ENCODE peak calls at places on chromosomes 3 and 15, in four cellular contexts. W is Peyer's patch, B is vagina, P is heart right ventricle. F is an unnamed sample.

GRCh38 chr3:159886050-159886449 is 102.6 kb upstream of the IL12A start:
- DNase-seq in W (no peak), B (no peak), P (no peak), F (no peak)

GRCh38 chr3:47961815-47962606 is 54.2 kb downstream of the MAP4 start:
- DNase-seq in W (peak; percentile 24), B (no peak), P (no peak), F (no peak)

GRCh38 chr15:77988386-77989301 is 88.9 kb downstream of the TBC1D2B start:
- DNase-seq in W (no peak), B (no peak), P (no peak), F (no peak)

GRCh38 chr3:11238057-11238456 is 34.1 kb upstream of the ATG7 start:
- DNase-seq in W (no peak), B (no peak), P (no peak), F (no peak)

GRCh38 chr3:65669163-65669875 is 369.4 kb downstream of the MAGI1 start:
- DNase-seq in W (no peak), B (no peak), P (no peak), F (no peak)

GRCh38 chr3:101588626-101589025 is 14.6 kb downstream of the PCNP start:
- DNase-seq in W (no peak), B (no peak), P (no peak), F (no peak)

GRCh38 chr15:69997701-69998273 is 99.9 kb downstream of the TLE3 start:
- DNase-seq in W (peak; percentile 45), B (no peak), P (peak; percentile 51), F (peak; percentile 62)

GRCh38 chr3:41986566-41986965 is 24.7 kb upstream of the ULK4 start:
- DNase-seq in W (no peak), B (no peak), P (no peak), F (no peak)

GRCh38 chr3:136952292-136952691 is 5.5 kb upstream of the IL20RB start:
- DNase-seq in W (no peak), B (no peak), P (no peak), F (no peak)

GRCh38 chr3:9715764-9716437 is 12.3 kb downstream of the CPNE9 start:
- DNase-seq in W (peak; percentile 28), B (peak; percentile 95), P (peak; percentile 46), F (peak; percentile 89)

GRCh38 chr3:123331651-123332050 is 117.2 kb downstream of the ADCY5 start:
- DNase-seq in W (no peak), B (no peak), P (no peak), F (no peak)

GRCh38 chr3:30680789-30681188 is 74.4 kb downstream of the TGFBR2 start:
- DNase-seq in W (no peak), B (no peak), P (peak; percentile 21), F (no peak)

GRCh38 chr3:44284949-44285348 is 43.3 kb downstream of the TOPAZ1 start:
- DNase-seq in W (no peak), B (no peak), P (no peak), F (no peak)

GRCh38 chr3:48899298-48899697 is 616 bp upstream of the SLC25A20 start:
- DNase-seq in W (no peak), B (no peak), P (no peak), F (no peak)

GRCh38 chr3:229262-229661 is 32.7 kb downstream of the CHL1 start:
- DNase-seq in W (no peak), B (no peak), P (no peak), F (no peak)

GRCh38 chr3:113948015-113948917 is 453 bp downstream of the ZDHHC23 start:
- DNase-seq in W (peak; percentile 48), B (no peak), P (peak; percentile 27), F (no peak)

GRCh38 chr3:190718691-190719090 is 143.8 kb downstream of the GMNC start:
- DNase-seq in W (no peak), B (no peak), P (no peak), F (no peak)

GRCh38 chr15:37995461-37996347 is 61.3 kb downstream of the TMCO5A start:
- DNase-seq in W (no peak), B (no peak), P (no peak), F (no peak)

DNA sequence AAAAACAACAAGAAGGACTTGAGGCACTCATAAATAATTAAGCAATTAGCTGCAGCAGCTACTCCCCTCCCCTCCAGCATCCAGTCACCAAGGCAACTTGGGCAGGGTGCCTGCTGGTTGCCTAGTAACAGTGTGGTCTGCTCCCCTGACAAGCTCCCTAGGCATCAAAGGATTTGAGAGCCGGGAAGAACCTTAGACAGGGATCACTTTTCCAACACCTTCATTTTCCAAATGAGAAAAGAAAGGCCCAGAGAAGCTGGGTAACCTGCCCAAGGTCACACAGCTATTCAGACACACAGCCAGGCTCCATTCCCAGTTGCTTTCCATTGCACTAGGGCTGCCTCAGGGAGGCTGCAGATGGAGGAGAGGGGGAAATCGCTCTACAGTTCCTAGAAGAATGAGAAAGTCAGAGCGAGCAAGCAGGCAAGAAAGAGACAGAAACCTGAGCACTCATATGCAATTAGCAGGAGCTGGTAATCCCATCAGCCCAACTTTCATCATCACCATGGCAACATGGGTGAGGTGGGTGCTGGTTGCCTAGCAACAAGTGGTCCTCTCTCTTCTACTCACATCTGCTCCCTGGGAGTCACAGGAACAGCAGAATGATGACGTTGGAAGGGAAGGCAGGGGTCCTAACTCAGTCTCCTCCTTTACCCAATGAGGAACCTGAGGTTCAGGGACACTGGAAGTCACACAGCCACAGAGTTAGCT is 3.6 kb upstream of the EIF4E3 start:
- DNase-seq in W (no peak), B (no peak), P (peak; percentile 11), F (no peak)
- H3K27ac ChIP-seq in W (peak overlapping the region; percentile 21), B (no peak overlapping the region), P (no peak overlapping the region), F (no peak overlapping the region)

GRCh38 chr3:183210341-183210740 is 42.7 kb upstream of the B3GNT5 start:
- DNase-seq in W (no peak), B (no peak), P (no peak), F (no peak)

GRCh38 chr3:183212565-183212964 is 40.5 kb upstream of the B3GNT5 start:
- DNase-seq in W (no peak), B (no peak), P (no peak), F (no peak)

GRCh38 chr3:183212096-183212495 is 41.0 kb upstream of the B3GNT5 start:
- DNase-seq in W (no peak), B (no peak), P (no peak), F (no peak)

GRCh38 chr3:183211390-183211789 is 41.7 kb upstream of the B3GNT5 start:
- DNase-seq in W (no peak), B (no peak), P (peak; percentile 19), F (no peak)

GRCh38 chr3:183210862-183211341 is 42.2 kb upstream of the B3GNT5 start:
- DNase-seq in W (no peak), B (no peak), P (no peak), F (no peak)
- TF ChIP-seq CTCF in W (no peak), B (no peak), P (no peak), F (no peak)

GRCh38 chr3:172146349-172146748 is 107.0 kb downstream of the FNDC3B start:
- DNase-seq in W (no peak), B (no peak), P (no peak), F (no peak)

GRCh38 chr3:172147113-172147818 is 107.9 kb downstream of the FNDC3B start:
- DNase-seq in W (no peak), B (no peak), P (no peak), F (no peak)

GRCh38 chr3:172150268-172150667 is 110.9 kb downstream of the FNDC3B start:
- DNase-seq in W (no peak), B (no peak), P (no peak), F (no peak)

GRCh38 chr3:172148702-172149565 is 109.6 kb downstream of the FNDC3B start:
- DNase-seq in W (no peak), B (no peak), P (no peak), F (no peak)

DNA sequence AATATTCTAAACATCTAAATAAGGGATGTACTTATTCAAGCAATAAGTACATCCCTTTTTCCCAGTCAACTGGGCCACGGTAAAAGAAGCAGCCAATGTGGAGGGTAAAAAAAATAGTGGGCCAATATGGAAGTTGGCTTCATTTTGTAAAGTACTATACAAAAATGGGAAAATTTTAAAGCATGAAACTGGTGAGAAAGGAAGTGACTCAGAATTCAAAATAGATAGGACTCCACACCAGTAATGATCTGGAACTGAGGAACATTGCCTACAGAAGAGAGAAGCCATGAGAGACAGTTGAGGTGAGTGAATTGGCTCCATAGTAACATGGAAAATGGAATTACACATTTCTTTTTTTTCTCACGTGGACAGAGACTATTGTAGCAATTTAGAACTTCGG is 108.9 kb downstream of the FNDC3B start:
- DNase-seq in W (no peak), B (no peak), P (no peak), F (no peak)
- H3K4me1 ChIP-seq in W (no peaks in the 10 kb centered on the region), B (peaks cover 22% of the 10 kb centered on the region), P (peaks cover 63% of the 10 kb centered on the region), F (no peaks in the 10 kb centered on the region)

GRCh38 chr15:49492151-49492550 is 69.1 kb downstream of the FGF7 start:
- DNase-seq in W (no peak), B (no peak), P (no peak), F (no peak)
- H3K27ac ChIP-seq in W (no peak overlapping the region), B (no peak overlapping the region), P (no peak overlapping the region), F (no peak overlapping the region)

GRCh38 chr3:126288314-126288713 is 68.9 kb downstream of the KLF15 start:
- DNase-seq in W (no peak), B (peak; percentile 82), P (peak; percentile 74), F (peak; percentile 61)
- TF ChIP-seq CTCF in W (no peak), B (no peak), P (no peak), F (no peak)